ENCODE peak calls at places on chromosomes 5 and 9, in five cellular contexts. One of them, this sample, is unnamed.

GRCh38 chr5:110865400-110866094 is 126.7 kb downstream of the SLC25A46 start:
- DNase-seq in NCI-H1092: no peak
- DNase-seq in GM23338: peak
- DNase-seq in naive thymus-derived CD8-positive, alpha-beta T cell: no peak
- DNase-seq in NCI-H345: no peak
- DNase-seq in this sample: no peak

GRCh38 chr9:71607571-71607970 is 160.7 kb downstream of the CEMIP2 start:
- DNase-seq in GM23338: no peak
- DNase-seq in naive thymus-derived CD8-positive, alpha-beta T cell: no peak
- DNase-seq in NCI-H345: no peak
- DNase-seq in NCI-H1092: no peak
- DNase-seq in this sample: no peak

GRCh38 chr9:100856238-100856637 is 172.3 kb upstream of the PLPPR1 start:
- DNase-seq in naive thymus-derived CD8-positive, alpha-beta T cell: no peak
- DNase-seq in NCI-H345: peak
- DNase-seq in GM23338: no peak
- DNase-seq in NCI-H1092: peak
- DNase-seq in this sample: no peak

GRCh38 chr5:113337515-113338140 is 97.2 kb downstream of the TSSK1B start:
- DNase-seq in NCI-H1092: no peak
- DNase-seq in GM23338: no peak
- DNase-seq in NCI-H345: no peak
- DNase-seq in naive thymus-derived CD8-positive, alpha-beta T cell: no peak
- DNase-seq in this sample: no peak

GRCh38 chr5:119048246-119048645 is 22.6 kb upstream of the DMXL1 start:
- DNase-seq in GM23338: no peak
- DNase-seq in NCI-H345: no peak
- DNase-seq in naive thymus-derived CD8-positive, alpha-beta T cell: no peak
- DNase-seq in NCI-H1092: no peak
- DNase-seq in this sample: no peak

GRCh38 chr5:36152324-36153298 is 700 bp downstream of the SKP2 start:
- DNase-seq in NCI-H345: peak
- DNase-seq in naive thymus-derived CD8-positive, alpha-beta T cell: no peak
- DNase-seq in NCI-H1092: no peak
- DNase-seq in GM23338: peak
- DNase-seq in this sample: no peak

GRCh38 chr9:115673599-115673998 is 480.0 kb upstream of the PAPPA start:
- DNase-seq in NCI-H1092: no peak
- DNase-seq in naive thymus-derived CD8-positive, alpha-beta T cell: no peak
- DNase-seq in GM23338: no peak
- DNase-seq in NCI-H345: no peak
- DNase-seq in this sample: no peak

GRCh38 chr9:93589688-93590087 is 13.3 kb downstream of the PHF2 start:
- DNase-seq in NCI-H1092: no peak
- DNase-seq in GM23338: no peak
- DNase-seq in naive thymus-derived CD8-positive, alpha-beta T cell: no peak
- DNase-seq in NCI-H345: no peak
- DNase-seq in this sample: no peak

GRCh38 chr5:82164109-82164956 is 113.8 kb downstream of the RPS23 start:
- DNase-seq in naive thymus-derived CD8-positive, alpha-beta T cell: no peak
- DNase-seq in NCI-H345: no peak
- DNase-seq in NCI-H1092: no peak
- DNase-seq in GM23338: no peak
- DNase-seq in this sample: no peak

GRCh38 chr9:101480386-101480785 is 44.8 kb upstream of the ALDOB start:
- DNase-seq in naive thymus-derived CD8-positive, alpha-beta T cell: no peak
- DNase-seq in NCI-H345: no peak
- DNase-seq in GM23338: no peak
- DNase-seq in NCI-H1092: no peak
- DNase-seq in this sample: no peak

GRCh38 chr9:113715086-113715485 is 161.0 kb upstream of the ZNF618 start:
- DNase-seq in GM23338: no peak
- DNase-seq in NCI-H345: no peak
- DNase-seq in NCI-H1092: no peak
- DNase-seq in naive thymus-derived CD8-positive, alpha-beta T cell: no peak
- DNase-seq in this sample: no peak

GRCh38 chr9:85262333-85262732 is 479.4 kb downstream of the AGTPBP1 start:
- DNase-seq in NCI-H1092: no peak
- DNase-seq in naive thymus-derived CD8-positive, alpha-beta T cell: no peak
- DNase-seq in GM23338: no peak
- DNase-seq in NCI-H345: no peak
- DNase-seq in this sample: no peak

GRCh38 chr9:85292261-85292660 is 449.5 kb downstream of the AGTPBP1 start:
- DNase-seq in NCI-H345: no peak
- DNase-seq in NCI-H1092: no peak
- DNase-seq in naive thymus-derived CD8-positive, alpha-beta T cell: no peak
- DNase-seq in GM23338: peak
- DNase-seq in this sample: no peak

GRCh38 chr5:24642022-24642421 is 2.8 kb downstream of the CDH10 start:
- DNase-seq in naive thymus-derived CD8-positive, alpha-beta T cell: no peak
- DNase-seq in NCI-H345: peak
- DNase-seq in NCI-H1092: peak
- DNase-seq in GM23338: peak
- DNase-seq in this sample: no peak

GRCh38 chr9:121192959-121193645 is 8.6 kb downstream of the RAB14 start:
- DNase-seq in GM23338: no peak
- DNase-seq in naive thymus-derived CD8-positive, alpha-beta T cell: no peak
- DNase-seq in NCI-H1092: no peak
- DNase-seq in NCI-H345: no peak
- DNase-seq in this sample: no peak

GRCh38 chr5:80055491-80056170 is 20.5 kb downstream of the THBS4 start:
- DNase-seq in naive thymus-derived CD8-positive, alpha-beta T cell: no peak
- DNase-seq in GM23338: peak
- DNase-seq in NCI-H1092: no peak
- DNase-seq in NCI-H345: peak
- DNase-seq in this sample: no peak

GRCh38 chr9:130128251-130128650 is 44.0 kb upstream of the NCS1 start:
- DNase-seq in GM23338: no peak
- DNase-seq in NCI-H1092: no peak
- DNase-seq in NCI-H345: no peak
- DNase-seq in naive thymus-derived CD8-positive, alpha-beta T cell: peak
- DNase-seq in this sample: no peak

GRCh38 chr5:170867825-170868224 is 6.0 kb downstream of the RANBP17 start:
- DNase-seq in naive thymus-derived CD8-positive, alpha-beta T cell: no peak
- DNase-seq in NCI-H1092: no peak
- DNase-seq in NCI-H345: no peak
- DNase-seq in GM23338: no peak
- DNase-seq in this sample: no peak

GRCh38 chr5:60445427-60445826 is 254.5 kb downstream of the DEPDC1B start:
- DNase-seq in GM23338: no peak
- DNase-seq in naive thymus-derived CD8-positive, alpha-beta T cell: no peak
- DNase-seq in NCI-H345: no peak
- DNase-seq in NCI-H1092: no peak
- DNase-seq in this sample: no peak

GRCh38 chr5:136802382-136802781 is 437.0 kb upstream of the TRPC7 start:
- DNase-seq in GM23338: peak
- DNase-seq in NCI-H1092: peak
- DNase-seq in NCI-H345: peak
- DNase-seq in naive thymus-derived CD8-positive, alpha-beta T cell: no peak
- DNase-seq in this sample: no peak

GRCh38 chr5:127785098-127785927 is 82.1 kb downstream of the CCDC192 start:
- DNase-seq in GM23338: no peak
- DNase-seq in naive thymus-derived CD8-positive, alpha-beta T cell: no peak
- DNase-seq in NCI-H1092: no peak
- DNase-seq in NCI-H345: no peak
- DNase-seq in this sample: no peak

GRCh38 chr5:127876384-127876783 is 173.2 kb downstream of the CCDC192 start:
- DNase-seq in naive thymus-derived CD8-positive, alpha-beta T cell: no peak
- DNase-seq in GM23338: no peak
- DNase-seq in NCI-H345: no peak
- DNase-seq in NCI-H1092: no peak
- DNase-seq in this sample: no peak

GRCh38 chr9:130770679-130771442 is 64.2 kb upstream of the ABL1 start:
- DNase-seq in NCI-H1092: peak
- DNase-seq in naive thymus-derived CD8-positive, alpha-beta T cell: no peak
- DNase-seq in GM23338: peak
- DNase-seq in NCI-H345: peak
- DNase-seq in this sample: no peak

GRCh38 chr5:178995341-178995690 is 196 bp upstream of the GRM6 start:
- DNase-seq in NCI-H1092: no peak
- DNase-seq in naive thymus-derived CD8-positive, alpha-beta T cell: no peak
- DNase-seq in NCI-H345: no peak
- DNase-seq in GM23338: no peak
- DNase-seq in this sample: no peak

GRCh38 chr5:159427180-159428012 is 97.1 kb upstream of the IL12B start:
- DNase-seq in NCI-H1092: no peak
- DNase-seq in naive thymus-derived CD8-positive, alpha-beta T cell: no peak
- DNase-seq in GM23338: no peak
- DNase-seq in NCI-H345: no peak
- DNase-seq in this sample: no peak

GRCh38 chr5:43256261-43256966 is 56.8 kb downstream of the HMGCS1 start:
- DNase-seq in naive thymus-derived CD8-positive, alpha-beta T cell: no peak
- DNase-seq in NCI-H345: no peak
- DNase-seq in GM23338: no peak
- DNase-seq in NCI-H1092: no peak
- DNase-seq in this sample: no peak

GRCh38 chr9:121344062-121344696 is 25.9 kb downstream of the STOM start:
- DNase-seq in NCI-H1092: peak
- DNase-seq in naive thymus-derived CD8-positive, alpha-beta T cell: no peak
- DNase-seq in NCI-H345: peak
- DNase-seq in GM23338: no peak
- DNase-seq in this sample: no peak

GRCh38 chr9:78806492-78807160 is 509.7 kb downstream of the PSAT1 start:
- DNase-seq in NCI-H1092: no peak
- DNase-seq in GM23338: no peak
- DNase-seq in NCI-H345: no peak
- DNase-seq in naive thymus-derived CD8-positive, alpha-beta T cell: no peak
- DNase-seq in this sample: no peak

GRCh38 chr9:96495341-96495740 is 45.4 kb downstream of the HABP4 start:
- DNase-seq in GM23338: no peak
- DNase-seq in NCI-H345: no peak
- DNase-seq in naive thymus-derived CD8-positive, alpha-beta T cell: no peak
- DNase-seq in NCI-H1092: no peak
- DNase-seq in this sample: no peak

GRCh38 chr9:29004988-29005387 is 1431.7 kb upstream of the C9orf72 start:
- DNase-seq in NCI-H345: no peak
- DNase-seq in naive thymus-derived CD8-positive, alpha-beta T cell: no peak
- DNase-seq in NCI-H1092: no peak
- DNase-seq in GM23338: no peak
- DNase-seq in this sample: no peak

GRCh38 chr9:12819436-12820185 is 44.8 kb downstream of the LURAP1L start:
- DNase-seq in GM23338: peak
- DNase-seq in naive thymus-derived CD8-positive, alpha-beta T cell: no peak
- DNase-seq in NCI-H1092: no peak
- DNase-seq in NCI-H345: peak
- DNase-seq in this sample: no peak

GRCh38 chr9:109926321-109926959 is 146.4 kb downstream of the PALM2AKAP2 start:
- DNase-seq in NCI-H1092: no peak
- DNase-seq in GM23338: no peak
- DNase-seq in naive thymus-derived CD8-positive, alpha-beta T cell: no peak
- DNase-seq in NCI-H345: no peak
- DNase-seq in this sample: no peak

GRCh38 chr5:9715891-9716335 is 85.8 kb upstream of the TAS2R1 start:
- DNase-seq in GM23338: peak
- DNase-seq in naive thymus-derived CD8-positive, alpha-beta T cell: no peak
- DNase-seq in NCI-H1092: no peak
- DNase-seq in NCI-H345: no peak
- DNase-seq in this sample: no peak

GRCh38 chr9:78053627-78054026 is 22.0 kb upstream of the GNAQ start:
- DNase-seq in NCI-H345: no peak
- DNase-seq in NCI-H1092: no peak
- DNase-seq in naive thymus-derived CD8-positive, alpha-beta T cell: no peak
- DNase-seq in GM23338: no peak
- DNase-seq in this sample: no peak

GRCh38 chr9:27967236-27967635 is 394.0 kb upstream of the C9orf72 start:
- DNase-seq in NCI-H1092: no peak
- DNase-seq in NCI-H345: no peak
- DNase-seq in naive thymus-derived CD8-positive, alpha-beta T cell: no peak
- DNase-seq in GM23338: no peak
- DNase-seq in this sample: no peak

GRCh38 chr9:136219276-136219675 is 14.3 kb upstream of the LHX3 start:
- DNase-seq in GM23338: no peak
- DNase-seq in NCI-H345: no peak
- DNase-seq in naive thymus-derived CD8-positive, alpha-beta T cell: no peak
- DNase-seq in NCI-H1092: no peak
- DNase-seq in this sample: no peak

GRCh38 chr5:93873211-93873736 is 131.9 kb upstream of the POU5F2 start:
- DNase-seq in NCI-H1092: no peak
- DNase-seq in GM23338: no peak
- DNase-seq in NCI-H345: no peak
- DNase-seq in naive thymus-derived CD8-positive, alpha-beta T cell: no peak
- DNase-seq in this sample: no peak

GRCh38 chr5:125281662-125282061 is 535.2 kb upstream of the ZNF608 start:
- DNase-seq in GM23338: no peak
- DNase-seq in NCI-H345: no peak
- DNase-seq in naive thymus-derived CD8-positive, alpha-beta T cell: no peak
- DNase-seq in NCI-H1092: no peak
- DNase-seq in this sample: no peak

GRCh38 chr5:38994329-38994927 is 79.8 kb downstream of the RICTOR start:
- DNase-seq in GM23338: peak
- DNase-seq in NCI-H1092: peak
- DNase-seq in NCI-H345: no peak
- DNase-seq in naive thymus-derived CD8-positive, alpha-beta T cell: peak
- DNase-seq in this sample: no peak

GRCh38 chr5:61264273-61264661 is 67.8 kb upstream of the ZSWIM6 start:
- DNase-seq in NCI-H345: no peak
- DNase-seq in naive thymus-derived CD8-positive, alpha-beta T cell: no peak
- DNase-seq in NCI-H1092: no peak
- DNase-seq in GM23338: no peak
- DNase-seq in this sample: no peak